ENCODE peak calls at places on chromosomes 2 and 18, in five cellular contexts. U is lower leg skin, R is neural crest cell, S is right lobe of liver, D is nephron progenitor cell. A is an unnamed sample.
A peak's percentile ranks its signal among the peaks of the same experiment; 100 is the strongest.

GRCh38 chr18:41501848-41502247 is 453.2 kb upstream of the PIK3C3 start:
- DNase-seq in U (no peak), S (no peak), R (no peak), D (no peak), A (no peak)

GRCh38 chr2:119480184-119480583 is 44.1 kb downstream of the SCTR start:
- DNase-seq in R (no peak), D (no peak), S (no peak), U (peak; percentile 3), A (no peak)

GRCh38 chr2:6794484-6794883 is 71.2 kb downstream of the CMPK2 start:
- DNase-seq in U (no peak), D (no peak), R (no peak), S (no peak), A (no peak)

GRCh38 chr2:113156278-113157107 is 17.3 kb upstream of the PSD4 start:
- DNase-seq in R (no peak), D (no peak), S (peak; percentile 93), U (no peak), A (no peak)

GRCh38 chr2:183037660-183038340 is 457 bp downstream of the NCKAP1 start:
- DNase-seq in S (peak; percentile 61), D (peak; percentile 71), U (peak; percentile 27), R (peak; percentile 37), A (peak; percentile 90)

GRCh38 chr2:120768112-120769048 is 32.7 kb downstream of the GLI2 start:
- DNase-seq in D (peak; percentile 3), S (no peak), U (no peak), R (no peak), A (peak; percentile 83)

GRCh38 chr2:224970311-224970710 is 72.0 kb downstream of the DOCK10 start:
- DNase-seq in R (no peak), S (no peak), U (no peak), D (no peak), A (no peak)

GRCh38 chr2:160918909-160919503 is 241.2 kb upstream of the TANK start:
- DNase-seq in D (peak; percentile 48), U (peak; percentile 26), S (peak; percentile 70), R (peak; percentile 32), A (no peak)

GRCh38 chr2:57979158-57979557 is 67.4 kb upstream of the VRK2 start:
- DNase-seq in D (no peak), R (no peak), U (no peak), S (no peak), A (no peak)

GRCh38 chr18:48955528-48956261 is 4.9 kb upstream of the SMAD7 start:
- DNase-seq in S (no peak), R (no peak), D (no peak), U (no peak), A (no peak)

GRCh38 chr2:95015261-95015918 is 10.1 kb upstream of the MAL start:
- DNase-seq in S (no peak), R (no peak), D (no peak), U (no peak), A (no peak)

GRCh38 chr2:129191530-129191929 is 787.9 kb upstream of the RAB6C start:
- DNase-seq in R (no peak), U (no peak), D (peak; percentile 20), S (no peak), A (no peak)

GRCh38 chr2:237556773-237557632 is 9.4 kb upstream of the PRLH start:
- DNase-seq in R (no peak), U (no peak), D (no peak), S (no peak), A (no peak)

GRCh38 chr2:234518986-234519642 is 22.2 kb upstream of the ARL4C start:
- DNase-seq in U (no peak), S (no peak), R (no peak), D (no peak), A (no peak)

GRCh38 chr2:230684222-230685164 is 28.1 kb upstream of the CAB39 start:
- DNase-seq in R (no peak), S (no peak), D (no peak), U (no peak), A (no peak)

GRCh38 chr2:190578158-190579057 is 43.9 kb upstream of the NEMP2 start:
- DNase-seq in D (no peak), R (no peak), U (peak; percentile 54), S (no peak), A (no peak)

GRCh38 chr2:233656443-233656842 is 15.3 kb upstream of the UGT1A9 start:
- DNase-seq in U (no peak), S (no peak), D (no peak), R (no peak), A (no peak)

GRCh38 chr2:46309052-46309953 is 12.1 kb downstream of the EPAS1 start:
- DNase-seq in D (no peak), R (no peak), S (no peak), U (no peak), A (no peak)

GRCh38 chr2:128978155-128978707 is 659.6 kb upstream of the HS6ST1 start:
- DNase-seq in D (no peak), R (no peak), U (no peak), S (no peak), A (no peak)

GRCh38 chr2:11588228-11589110 is 54.6 kb downstream of the GREB1 start:
- DNase-seq in R (no peak), U (no peak), S (no peak), D (no peak), A (no peak)

GRCh38 chr2:11590193-11590592 is 56.3 kb downstream of the GREB1 start:
- DNase-seq in D (no peak), S (no peak), U (no peak), R (no peak), A (no peak)

GRCh38 chr2:11585071-11585470 is 51.2 kb downstream of the GREB1 start:
- DNase-seq in D (no peak), S (no peak), U (no peak), R (no peak), A (no peak)

GRCh38 chr2:11592671-11593574 is 59.1 kb downstream of the GREB1 start:
- DNase-seq in R (no peak), U (no peak), S (no peak), D (no peak), A (no peak)

DNA sequence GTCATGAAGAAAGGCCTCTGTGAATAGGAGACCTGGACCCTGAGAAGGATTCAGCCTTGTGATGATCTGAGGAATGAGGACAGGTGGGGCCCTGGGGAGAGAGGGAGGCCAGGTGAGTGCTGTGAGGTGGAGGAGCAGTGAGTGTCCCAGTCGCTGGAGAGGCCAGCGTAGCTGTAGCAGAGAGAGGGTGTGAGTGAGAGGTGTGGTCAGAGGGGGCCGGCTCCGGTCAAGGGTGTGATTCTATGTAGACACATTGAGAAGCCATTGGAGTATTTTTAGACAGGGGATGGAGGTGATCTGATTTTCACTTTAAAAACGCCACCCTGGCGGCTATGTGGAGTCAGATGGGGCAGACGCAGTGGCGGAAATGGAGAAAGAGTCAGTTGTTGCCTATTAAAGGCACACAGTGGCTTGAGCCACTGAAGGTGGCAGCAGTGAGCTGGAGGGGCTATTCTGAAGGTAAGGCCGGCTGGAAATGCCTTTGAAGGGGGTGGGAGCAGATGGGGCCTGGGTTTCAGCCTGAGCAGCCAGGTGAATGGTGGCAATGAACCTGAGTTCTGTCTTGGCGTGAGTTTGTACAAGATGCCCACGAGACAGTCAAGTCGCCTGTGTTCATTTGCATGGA is 55.6 kb downstream of the GREB1 start:
- DNase-seq in U (no peak), R (no peak), S (no peak), D (no peak), A (no peak)
- TF ChIP-seq CTCF in U (no peak), R (no peak), S (no peak), D (no peak), A (peak; percentile 22)

GRCh38 chr2:207617011-207617671 is 8.1 kb downstream of the METTL21A start:
- DNase-seq in S (no peak), D (no peak), U (no peak), R (no peak), A (no peak)
- TF ChIP-seq CTCF in S (no peak), D (no peak), U (no peak), R (no peak), A (no peak)

DNA sequence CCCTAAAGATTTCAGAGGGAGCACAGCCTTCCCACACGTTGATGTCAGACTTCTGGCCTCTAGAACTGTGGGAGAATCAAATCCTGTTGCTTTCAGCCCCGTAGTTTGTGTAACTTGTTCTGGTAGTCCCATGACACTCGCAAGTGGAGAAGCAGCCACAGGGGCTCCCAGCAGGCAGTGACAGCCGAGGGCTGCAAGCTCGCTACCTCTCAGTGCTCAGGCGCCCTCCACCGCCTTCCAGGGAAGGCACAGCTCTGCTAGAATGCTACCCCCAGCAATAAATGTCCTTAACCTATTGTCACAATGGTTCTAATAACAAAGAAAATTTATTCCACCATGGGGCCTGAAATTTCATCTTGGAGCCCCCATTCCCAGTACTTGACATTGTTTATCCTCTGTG is 143.1 kb upstream of the ZNF236 start:
- DNase-seq in U (no peak), D (peak; percentile 47), R (no peak), S (no peak), A (no peak)
- TF ChIP-seq CTCF in U (no peak), D (no peak), R (no peak), S (no peak), A (peak; percentile 14)

GRCh38 chr2:179850188-179850587 is 11.2 kb downstream of the ZNF385B start:
- DNase-seq in U (no peak), D (no peak), S (no peak), R (no peak), A (no peak)
- TF ChIP-seq CTCF in U (no peak), D (no peak), S (no peak), R (no peak), A (peak; percentile 78)

GRCh38 chr2:42808301-42808700 is 15.9 kb upstream of the HAAO start:
- DNase-seq in R (no peak), U (no peak), S (no peak), D (no peak), A (no peak)

GRCh38 chr2:42809131-42809875 is 16.9 kb upstream of the HAAO start:
- DNase-seq in U (peak; percentile 67), S (no peak), R (no peak), D (no peak), A (no peak)

GRCh38 chr2:42810971-42811865 is 18.8 kb upstream of the HAAO start:
- DNase-seq in D (peak; percentile 50), R (peak; percentile 41), S (no peak), U (peak; percentile 63), A (no peak)

GRCh38 chr2:42809876-42810125 is 17.4 kb upstream of the HAAO start:
- DNase-seq in S (peak; percentile 88), D (peak; percentile 78), U (no peak), R (peak; percentile 70), A (no peak)

DNA sequence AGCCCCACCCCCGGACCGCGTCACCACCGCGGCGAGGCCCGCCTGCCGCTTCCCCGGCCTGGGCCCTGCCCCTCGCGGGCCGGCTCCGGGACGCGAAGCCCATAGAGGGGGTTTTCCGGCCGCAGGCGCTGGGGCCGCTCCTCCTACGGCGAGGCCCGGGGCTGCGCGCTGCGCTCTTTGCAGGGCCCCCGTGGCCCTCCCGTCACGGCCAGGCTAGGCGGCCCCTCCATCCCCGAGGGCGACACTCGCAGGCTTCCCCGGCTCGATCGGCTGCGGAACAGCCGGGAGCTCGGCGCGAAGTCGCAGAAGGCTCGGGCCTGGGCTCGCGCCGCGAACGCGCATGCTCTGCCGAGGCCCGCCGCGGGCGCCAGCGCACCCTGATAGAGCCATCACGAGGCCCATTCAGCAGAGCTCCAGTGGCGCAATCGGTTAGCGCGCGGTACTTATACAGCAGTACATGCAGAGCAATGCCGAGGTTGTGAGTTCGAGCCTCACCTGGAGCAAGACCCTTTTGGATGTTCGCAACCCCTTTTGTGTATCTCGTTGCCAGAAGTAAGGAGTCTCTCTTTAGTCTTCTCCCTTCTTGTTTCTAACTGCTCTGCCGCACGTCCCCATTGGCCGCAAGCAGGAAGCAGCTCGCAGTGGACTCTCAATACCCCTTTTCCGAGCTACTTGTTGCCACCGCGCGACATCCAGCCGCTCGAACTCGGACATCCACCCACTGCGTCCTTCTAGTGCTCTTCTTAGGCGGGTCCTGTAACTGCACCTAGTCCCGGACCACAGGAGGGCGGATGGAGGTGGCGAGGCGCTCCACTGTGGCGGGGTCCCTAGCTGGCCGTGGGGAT is 18.0 kb upstream of the HAAO start:
- DNase-seq in R (peak; percentile 94), D (peak; percentile 94), U (peak; percentile 96), S (peak; percentile 96), A (peak; percentile 96)
- TF ChIP-seq CTCF in R (no peak), D (no peak), U (peak; percentile 60), S (no peak), A (no peak)